ENCODE peak calls at places on chromosomes 3 and 15, in eight cellular contexts. Z is heart right ventricle; V is upper lobe of right lung; P is right cardiac atrium; Q is left lung; J is pancreas; C is naive thymus-derived CD8-positive, alpha-beta T cell; D is effector memory CD8-positive, alpha-beta T cell. I is an unnamed sample.

GRCh38 chr3:33403756-33404155 is 36.4 kb downstream of the UBP1 start:
- ATAC-seq in P (no peak), V (peak), J (no peak), C (no peak), Q (no peak), D (no peak), Z (no peak), I (no peak)

GRCh38 chr15:31453558-31454318 is 127.1 kb downstream of the KLF13 start:
- ATAC-seq in J (no peak), C (no peak), Z (no peak), V (no peak), P (no peak), Q (no peak), D (no peak), I (no peak)

GRCh38 chr15:58518626-58519025 is 86.8 kb downstream of the LIPC start:
- ATAC-seq in P (no peak), V (no peak), Q (no peak), Z (no peak), C (peak), D (peak), J (no peak), I (no peak)

GRCh38 chr3:122523317-122523716 is 8.6 kb upstream of the KPNA1 start:
- ATAC-seq in Z (no peak), V (no peak), J (no peak), Q (no peak), C (no peak), D (no peak), P (no peak), I (no peak)

GRCh38 chr3:190058486-190059241 is 62.0 kb downstream of the P3H2 start:
- ATAC-seq in Z (peak), V (no peak), Q (peak), C (no peak), J (peak), P (peak), D (no peak), I (peak)

GRCh38 chr3:52176951-52177700 is 20.8 kb upstream of the ALAS1 start:
- ATAC-seq in D (no peak), C (no peak), J (peak), Q (peak), Z (no peak), P (peak), V (peak), I (no peak)

GRCh38 chr15:86398986-86399677 is 319.5 kb downstream of the AGBL1 start:
- ATAC-seq in Z (peak), C (no peak), D (no peak), J (no peak), Q (no peak), V (no peak), P (peak), I (peak)

GRCh38 chr15:57507111-57507510 is 84.6 kb upstream of the MYZAP start:
- ATAC-seq in J (no peak), P (no peak), Q (no peak), C (no peak), V (no peak), D (no peak), Z (no peak), I (no peak)

GRCh38 chr3:183583331-183584245 is 28.1 kb upstream of the KLHL6 start:
- ATAC-seq in J (no peak), P (peak), Q (no peak), D (no peak), V (peak), C (no peak), Z (peak), I (peak)

GRCh38 chr15:37134699-37135131 is 34.4 kb upstream of the MEIS2 start:
- ATAC-seq in J (peak), Z (no peak), V (peak), D (no peak), C (no peak), P (peak), Q (peak), I (no peak)

I was measured in gastroesophageal sphincter.